ENCODE peak calls at places on chromosomes 6 and 20, in eight cellular contexts. Q, J, D, S, V, U, K and L are unnamed samples. For H3K36me3, the result is how much of the 10 kb centered on the place peaks cover.

GRCh38 chr6:150331344-150331743 is 37.5 kb upstream of the IYD start:
- DNase-seq in V (no peak), D (no peak), K (no peak), S (no peak), Q (no peak), J (no peak), U (no peak), L (no peak)

GRCh38 chr6:97215157-97215769 is 67.8 kb downstream of the MMS22L start:
- DNase-seq in V (no peak), S (no peak), U (no peak), Q (no peak), K (peak), D (peak), J (peak), L (no peak)

GRCh38 chr6:4351857-4352669 is 216.7 kb upstream of the ECI2 start:
- DNase-seq in J (no peak), U (no peak), V (no peak), K (peak), Q (no peak), D (peak), S (peak), L (peak)

GRCh38 chr6:145267076-145267867 is 468.0 kb downstream of the EPM2A start:
- DNase-seq in D (peak), J (no peak), S (no peak), V (no peak), K (no peak), Q (no peak), U (no peak), L (no peak)

GRCh38 chr6:130624046-130624445 is 203.2 kb upstream of the SMLR1 start:
- DNase-seq in S (no peak), V (no peak), Q (no peak), D (no peak), U (no peak), J (no peak), K (peak), L (no peak)

GRCh38 chr20:14481863-14482262 is 144.5 kb upstream of the FLRT3 start:
- DNase-seq in S (no peak), D (peak), Q (no peak), K (peak), U (no peak), V (no peak), J (no peak), L (no peak)

GRCh38 chr20:13302647-13303425 is 81.8 kb downstream of the ISM1 start:
- DNase-seq in S (no peak), K (no peak), D (peak), Q (no peak), J (peak), U (no peak), V (peak), L (no peak)

GRCh38 chr20:58921564-58921963 is 59.5 kb upstream of the NELFCD start:
- DNase-seq in J (no peak), Q (no peak), U (no peak), V (no peak), D (no peak), K (no peak), S (no peak), L (no peak)

GRCh38 chr6:33299237-33299944 is 649 bp upstream of the RGL2 start:
- DNase-seq in U (peak), Q (peak), J (peak), S (peak), K (peak), V (peak), D (peak), L (peak)

GRCh38 chr20:45892049-45892816 is 1.1 kb downstream of the CTSA start:
- DNase-seq in J (peak), S (peak), K (peak), V (no peak), Q (no peak), D (peak), U (no peak), L (no peak)

GRCh38 chr20:19047040-19047950 is 165.1 kb upstream of the SLC24A3 start:
- DNase-seq in Q (peak), S (no peak), D (peak), K (no peak), V (no peak), J (no peak), U (no peak), L (no peak)

GRCh38 chr6:160156842-160157241 is 35.2 kb downstream of the SLC22A1 start:
- DNase-seq in J (no peak), U (no peak), S (no peak), Q (no peak), K (peak), V (no peak), D (no peak), L (no peak)

GRCh38 chr20:50592282-50593004 is 82.3 kb downstream of the PTPN1 start:
- DNase-seq in S (peak), U (peak), V (no peak), J (no peak), D (no peak), K (no peak), Q (peak), L (no peak)

GRCh38 chr6:53294095-53294494 is 54.7 kb downstream of the ELOVL5 start:
- DNase-seq in S (no peak), D (no peak), J (peak), V (peak), Q (no peak), K (no peak), U (no peak), L (no peak)

GRCh38 chr6:41425511-41425910 is 90.1 kb downstream of the NCR2 start:
- DNase-seq in S (no peak), D (no peak), Q (no peak), V (no peak), U (no peak), J (no peak), K (no peak), L (no peak)

GRCh38 chr6:122653094-122653493 is 42.9 kb downstream of the PKIB start:
- DNase-seq in K (peak), J (no peak), V (no peak), D (peak), S (no peak), U (no peak), Q (no peak), L (no peak)

GRCh38 chr6:138465007-138465645 is 34.2 kb downstream of the NHSL1 start:
- DNase-seq in U (no peak), V (no peak), S (no peak), D (peak), J (no peak), K (peak), Q (no peak), L (no peak)

GRCh38 chr6:131960371-131961133 is 9.4 kb upstream of the CCN2 start:
- DNase-seq in D (peak), Q (no peak), K (peak), U (no peak), J (no peak), V (no peak), S (no peak), L (no peak)

GRCh38 chr20:20366551-20366895 is 1.4 kb upstream of the INSM1 start:
- DNase-seq in K (no peak), S (no peak), Q (no peak), J (peak), D (no peak), U (no peak), V (no peak), L (no peak)

GRCh38 chr20:62177307-62177706 is 5.5 kb upstream of the MTG2 start:
- DNase-seq in D (no peak), S (no peak), Q (no peak), U (peak), V (no peak), K (no peak), J (no peak), L (no peak)
- H3K36me3 ChIP-seq in D (under half), S (under half), Q (half or more), U (under half), V (under half), K (under half), J (half or more), L (under half)

DNA sequence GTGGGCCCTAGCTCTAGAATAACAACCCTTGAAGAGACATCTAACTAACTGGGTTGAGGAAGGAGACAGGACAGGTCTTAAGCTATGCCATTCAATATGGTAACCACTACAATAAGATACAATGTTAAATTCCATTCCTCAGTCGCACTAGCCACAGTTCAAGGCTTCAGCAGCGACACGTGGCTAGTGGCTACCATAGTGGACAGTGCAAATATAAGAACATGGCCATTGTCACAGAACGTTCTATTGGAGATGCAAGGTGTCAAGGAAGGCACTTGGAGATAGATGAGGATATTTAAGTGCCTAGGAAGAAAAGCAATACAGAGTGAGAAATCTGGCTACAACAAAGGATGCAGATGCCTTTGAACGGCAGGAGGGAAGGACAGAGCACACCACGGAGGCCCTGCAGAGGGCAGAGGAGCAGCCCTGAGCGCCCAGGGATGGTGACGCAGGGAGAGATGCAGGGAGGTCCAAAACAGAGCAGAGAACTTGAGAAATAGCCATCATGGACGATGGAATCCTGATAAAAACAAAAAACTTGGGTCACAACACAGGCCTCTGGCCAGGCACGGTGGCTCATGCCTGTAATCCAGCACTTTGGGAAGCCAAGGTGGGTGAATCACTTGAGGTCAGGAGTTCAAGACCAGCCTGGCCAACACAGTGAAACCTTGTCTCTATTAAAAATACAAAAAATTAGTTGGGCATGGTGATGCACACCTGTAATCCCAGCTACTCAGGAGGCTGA is 140.7 kb downstream of the ZMYND8 start:
- DNase-seq in D (no peak), J (no peak), U (no peak), Q (no peak), S (no peak), V (no peak), K (no peak), L (no peak)
- H3K36me3 ChIP-seq in D (under half), J (half or more), U (half or more), Q (half or more), S (under half), V (half or more), K (half or more), L (under half)

GRCh38 chr20:44521484-44522481 is at the start of gene SERINC3:
- DNase-seq in D (peak), S (peak), Q (peak), K (peak), J (peak), U (peak), V (peak), L (peak)

GRCh38 chr20:44522841-44523240 is 971 bp upstream of the SERINC3 start:
- DNase-seq in Q (no peak), D (no peak), S (no peak), U (no peak), V (no peak), K (no peak), J (no peak), L (no peak)

GRCh38 chr20:44516491-44516890 is 5.4 kb downstream of the SERINC3 start:
- DNase-seq in K (no peak), U (no peak), J (peak), V (no peak), Q (no peak), S (no peak), D (no peak), L (no peak)

GRCh38 chr20:44513871-44514270 is 8.0 kb downstream of the SERINC3 start:
- DNase-seq in U (no peak), D (no peak), S (no peak), V (no peak), K (no peak), Q (no peak), J (no peak), L (no peak)

DNA sequence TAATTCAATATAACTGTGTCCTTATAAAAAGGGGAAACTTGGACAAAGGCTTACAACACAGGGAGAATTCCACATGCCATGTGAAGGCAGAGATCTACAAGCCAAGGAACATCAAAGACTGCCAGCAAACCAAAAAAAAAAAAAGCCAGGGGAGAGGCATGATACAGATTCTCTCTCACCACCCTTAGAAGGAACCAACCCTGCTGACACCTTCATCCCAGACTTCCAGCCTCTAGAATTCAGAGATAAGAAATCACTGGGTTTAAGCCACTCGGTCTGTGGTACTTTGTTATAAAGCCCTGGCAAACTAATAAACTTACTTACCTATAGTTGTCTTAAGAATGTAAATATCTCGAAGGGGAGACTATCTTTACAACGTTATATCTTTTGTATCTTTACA is 4.4 kb downstream of the SERINC3 start:
- DNase-seq in K (no peak), S (no peak), J (no peak), V (no peak), D (no peak), U (no peak), Q (no peak), L (no peak)
- H3K36me3 ChIP-seq in K (under half), S (under half), J (under half), V (under half), D (under half), U (under half), Q (under half), L (under half)

GRCh38 chr20:41408986-41409385 is 42.4 kb upstream of the EMILIN3 start:
- DNase-seq in K (no peak), U (no peak), D (no peak), J (no peak), V (no peak), Q (no peak), S (no peak), L (no peak)

GRCh38 chr20:41406307-41406706 is 39.7 kb upstream of the EMILIN3 start:
- DNase-seq in V (no peak), S (no peak), Q (no peak), D (no peak), K (no peak), J (no peak), U (no peak), L (no peak)

GRCh38 chr20:41406896-41407444 is 40.4 kb upstream of the EMILIN3 start:
- DNase-seq in D (no peak), K (no peak), S (no peak), V (no peak), Q (no peak), U (no peak), J (no peak), L (no peak)

GRCh38 chr20:41408131-41408789 is 41.6 kb upstream of the EMILIN3 start:
- DNase-seq in V (no peak), J (no peak), K (no peak), U (no peak), Q (no peak), S (no peak), D (no peak), L (no peak)

GRCh38 chr20:41407617-41408016 is 41.0 kb upstream of the EMILIN3 start:
- DNase-seq in J (peak), K (no peak), D (no peak), U (no peak), S (no peak), Q (no peak), V (no peak), L (no peak)
- H3K36me3 ChIP-seq in J (half or more), K (half or more), D (under half), U (half or more), S (under half), Q (half or more), V (under half), L (under half)

GRCh38 chr20:63937596-63937995 is 18.6 kb downstream of the UCKL1 start:
- DNase-seq in V (no peak), Q (no peak), K (no peak), J (no peak), U (no peak), S (no peak), D (no peak), L (no peak)

GRCh38 chr20:63933646-63934045 is 22.6 kb downstream of the UCKL1 start:
- DNase-seq in K (no peak), D (no peak), J (no peak), U (no peak), S (no peak), Q (no peak), V (no peak), L (no peak)

GRCh38 chr20:63932606-63933160 is 23.5 kb downstream of the UCKL1 start:
- DNase-seq in J (no peak), D (no peak), Q (no peak), U (no peak), K (no peak), S (peak), V (no peak), L (no peak)

GRCh38 chr20:63934271-63935068 is 21.7 kb downstream of the UCKL1 start:
- DNase-seq in S (peak), U (peak), V (no peak), Q (no peak), J (no peak), D (no peak), K (no peak), L (no peak)

GRCh38 chr20:63935447-63935846 is 20.8 kb downstream of the UCKL1 start:
- DNase-seq in J (no peak), Q (no peak), S (peak), V (no peak), D (no peak), U (no peak), K (no peak), L (no peak)
- H3K36me3 ChIP-seq in J (under half), Q (half or more), S (under half), V (under half), D (under half), U (half or more), K (half or more), L (under half)